ENCODE peak calls at places on chromosome 15, in ten cellular contexts. S, W, M, C, Z, F, K, J, I and D are unnamed samples.

GRCh38 chr15:63089260-63090043 is 32.2 kb upstream of the LACTB start:
- DNase-seq in S (no peak), W (no peak), M (peak), C (peak), Z (no peak), F (peak), K (no peak), J (no peak), I (peak), D (peak)

GRCh38 chr15:47294765-47295259 is 422.5 kb upstream of the SEMA6D start:
- DNase-seq in S (no peak), W (no peak), M (no peak), C (no peak), Z (no peak), F (peak), K (no peak), J (no peak), I (no peak), D (no peak)

GRCh38 chr15:77838595-77838994 is 205.9 kb upstream of the LINGO1 start:
- DNase-seq in S (no peak), W (no peak), M (no peak), C (no peak), Z (no peak), F (no peak), K (no peak), J (no peak), I (no peak), D (no peak)

GRCh38 chr15:69298697-69299441 is at the start of gene PAQR5:
- DNase-seq in S (no peak), W (peak), M (no peak), C (peak), Z (no peak), F (peak), K (peak), J (no peak), I (peak), D (no peak)

GRCh38 chr15:27846722-27847420 is 252.2 kb downstream of the OCA2 start:
- DNase-seq in S (no peak), W (no peak), M (peak), C (no peak), Z (no peak), F (no peak), K (no peak), J (no peak), I (no peak), D (no peak)

GRCh38 chr15:99324700-99325099 is 73.4 kb downstream of the LRRC28 start:
- DNase-seq in S (no peak), W (no peak), M (no peak), C (no peak), Z (no peak), F (no peak), K (no peak), J (no peak), I (no peak), D (no peak)

GRCh38 chr15:98609144-98609852 is 39.0 kb upstream of the IGF1R start:
- DNase-seq in S (no peak), W (no peak), M (no peak), C (no peak), Z (no peak), F (peak), K (no peak), J (no peak), I (peak), D (no peak)

GRCh38 chr15:94704421-94704820 is 473.1 kb downstream of the MCTP2 start:
- DNase-seq in S (no peak), W (no peak), M (no peak), C (no peak), Z (no peak), F (no peak), K (no peak), J (no peak), I (no peak), D (no peak)

GRCh38 chr15:44298878-44299277 is 10.4 kb downstream of the GOLM2 start:
- DNase-seq in S (no peak), W (no peak), M (no peak), C (no peak), Z (no peak), F (no peak), K (no peak), J (no peak), I (peak), D (no peak)

GRCh38 chr15:52567886-52568568 is 803 bp downstream of the ARPP19 start:
- DNase-seq in S (peak), W (no peak), M (no peak), C (no peak), Z (peak), F (no peak), K (peak), J (peak), I (peak), D (no peak)

GRCh38 chr15:44535509-44536297 is 1.2 kb upstream of the EIF3J start:
- DNase-seq in S (no peak), W (no peak), M (no peak), C (no peak), Z (no peak), F (peak), K (peak), J (no peak), I (peak), D (peak)

GRCh38 chr15:74613089-74613952 is 2.3 kb upstream of the CLK3 start:
- DNase-seq in S (no peak), W (no peak), M (no peak), C (no peak), Z (no peak), F (no peak), K (no peak), J (no peak), I (no peak), D (no peak)

GRCh38 chr15:38254065-38254883 is 1.6 kb downstream of the SPRED1 start:
- DNase-seq in S (peak), W (no peak), M (no peak), C (no peak), Z (no peak), F (peak), K (peak), J (peak), I (peak), D (no peak)

GRCh38 chr15:75801859-75802593 is 41.2 kb upstream of the UBE2Q2 start:
- DNase-seq in S (peak), W (peak), M (peak), C (peak), Z (peak), F (peak), K (peak), J (peak), I (peak), D (peak)

GRCh38 chr15:40510201-40510600 is 39.4 kb downstream of the CHST14 start:
- DNase-seq in S (no peak), W (no peak), M (no peak), C (no peak), Z (no peak), F (no peak), K (no peak), J (no peak), I (no peak), D (no peak)

GRCh38 chr15:76185716-76186115 is 125.6 kb downstream of the ETFA start:
- DNase-seq in S (no peak), W (no peak), M (no peak), C (no peak), Z (no peak), F (peak), K (peak), J (no peak), I (peak), D (no peak)

GRCh38 chr15:42102646-42103235 is 8.4 kb upstream of the PLA2G4D start:
- DNase-seq in S (no peak), W (no peak), M (no peak), C (no peak), Z (no peak), F (peak), K (no peak), J (no peak), I (peak), D (no peak)

GRCh38 chr15:73325191-73325980 is 43.4 kb downstream of the HCN4 start:
- DNase-seq in S (no peak), W (no peak), M (no peak), C (no peak), Z (no peak), F (no peak), K (peak), J (no peak), I (peak), D (no peak)

GRCh38 chr15:97168704-97169475 is 791.6 kb upstream of the ARRDC4 start:
- DNase-seq in S (no peak), W (no peak), M (no peak), C (no peak), Z (no peak), F (no peak), K (no peak), J (no peak), I (no peak), D (no peak)

GRCh38 chr15:66704019-66704782 is 2.2 kb downstream of the SMAD6 start:
- DNase-seq in S (no peak), W (no peak), M (no peak), C (no peak), Z (no peak), F (no peak), K (no peak), J (no peak), I (no peak), D (no peak)

GRCh38 chr15:62648954-62649353 is 393.6 kb upstream of the TPM1 start:
- DNase-seq in S (no peak), W (no peak), M (no peak), C (no peak), Z (no peak), F (no peak), K (no peak), J (no peak), I (no peak), D (no peak)

GRCh38 chr15:22979069-22979698 is 984 bp downstream of the CYFIP1 start:
- DNase-seq in S (no peak), W (no peak), M (peak), C (peak), Z (no peak), F (no peak), K (peak), J (no peak), I (peak), D (no peak)

GRCh38 chr15:39404767-39405173 is 176.1 kb upstream of the THBS1 start:
- DNase-seq in S (no peak), W (no peak), M (no peak), C (no peak), Z (no peak), F (peak), K (no peak), J (no peak), I (no peak), D (no peak)

GRCh38 chr15:63970723-63971426 is 75.4 kb downstream of the DAPK2 start:
- DNase-seq in S (no peak), W (no peak), M (peak), C (no peak), Z (no peak), F (no peak), K (peak), J (no peak), I (no peak), D (no peak)

GRCh38 chr15:88234711-88235110 is 21.8 kb downstream of the NTRK3 start:
- DNase-seq in S (no peak), W (no peak), M (no peak), C (no peak), Z (no peak), F (no peak), K (no peak), J (no peak), I (no peak), D (no peak)

GRCh38 chr15:70319466-70319865 is 221.7 kb upstream of the TLE3 start:
- DNase-seq in S (no peak), W (no peak), M (no peak), C (no peak), Z (no peak), F (no peak), K (no peak), J (peak), I (no peak), D (no peak)

GRCh38 chr15:96296264-96296663 is 34.2 kb upstream of the NR2F2 start:
- DNase-seq in S (no peak), W (no peak), M (no peak), C (no peak), Z (no peak), F (no peak), K (no peak), J (no peak), I (no peak), D (no peak)

GRCh38 chr15:31266712-31267111 is 59.9 kb upstream of the KLF13 start:
- DNase-seq in S (no peak), W (no peak), M (no peak), C (no peak), Z (no peak), F (no peak), K (no peak), J (no peak), I (peak), D (no peak)

GRCh38 chr15:68298882-68299381 is 21.4 kb downstream of the FEM1B start:
- DNase-seq in S (no peak), W (no peak), M (no peak), C (no peak), Z (no peak), F (no peak), K (no peak), J (no peak), I (no peak), D (peak)

GRCh38 chr15:56440226-56440770 is 24.6 kb downstream of the MNS1 start:
- DNase-seq in S (no peak), W (no peak), M (no peak), C (no peak), Z (no peak), F (no peak), K (no peak), J (no peak), I (no peak), D (no peak)

GRCh38 chr15:73295630-73296286 is 73.0 kb downstream of the HCN4 start:
- DNase-seq in S (no peak), W (no peak), M (no peak), C (no peak), Z (no peak), F (peak), K (no peak), J (no peak), I (no peak), D (no peak)

GRCh38 chr15:78988361-78988911 is 43.6 kb upstream of the CTSH start:
- DNase-seq in S (no peak), W (no peak), M (peak), C (peak), Z (no peak), F (peak), K (no peak), J (peak), I (no peak), D (peak)

GRCh38 chr15:73273181-73274002 is 95.4 kb downstream of the HCN4 start:
- DNase-seq in S (no peak), W (no peak), M (no peak), C (no peak), Z (peak), F (peak), K (peak), J (peak), I (peak), D (peak)

GRCh38 chr15:57537072-57537471 is 54.6 kb upstream of the MYZAP start:
- DNase-seq in S (no peak), W (no peak), M (no peak), C (no peak), Z (no peak), F (peak), K (no peak), J (peak), I (peak), D (peak)

GRCh38 chr15:50137330-50137761 is 18.3 kb upstream of the ATP8B4 start:
- DNase-seq in S (no peak), W (no peak), M (no peak), C (no peak), Z (no peak), F (peak), K (peak), J (no peak), I (no peak), D (no peak)

GRCh38 chr15:25812073-25812472 is 51.1 kb downstream of the ATP10A start:
- DNase-seq in S (no peak), W (no peak), M (no peak), C (no peak), Z (no peak), F (no peak), K (no peak), J (no peak), I (no peak), D (no peak)

GRCh38 chr15:89768071-89768500 is 8.0 kb upstream of the MESP2 start:
- DNase-seq in S (no peak), W (no peak), M (peak), C (no peak), Z (no peak), F (peak), K (no peak), J (no peak), I (no peak), D (no peak)